ENCODE peak calls at places on chromosomes 2 and 18, in four cellular contexts. F is WTC11, S is foreskin keratinocyte, K is lung. L is an unnamed sample.

GRCh38 chr18:40985441-40985840 is 969.6 kb upstream of the PIK3C3 start:
- ATAC-seq in S (no peak), F (no peak), K (no peak), L (no peak)

GRCh38 chr2:29238497-29238896 is 123.3 kb downstream of the CLIP4 start:
- ATAC-seq in K (no peak), S (peak; percentile 68), F (peak; percentile 98), L (peak; percentile 63)

GRCh38 chr2:69715964-69716363 is 26.0 kb upstream of the ANXA4 start:
- ATAC-seq in K (no peak), S (peak; percentile 32), F (no peak), L (no peak)

GRCh38 chr2:49770919-49771318 is 616.6 kb upstream of the FSHR start:
- ATAC-seq in S (peak; percentile 82), K (no peak), F (peak; percentile 100), L (peak; percentile 62)

GRCh38 chr2:5077479-5078089 is 614.6 kb upstream of the SOX11 start:
- ATAC-seq in K (no peak), F (no peak), S (no peak), L (no peak)

GRCh38 chr2:142869461-142870106 is 7.9 kb upstream of the KYNU start:
- ATAC-seq in S (no peak), F (no peak), K (no peak), L (no peak)

GRCh38 chr18:8252371-8252770 is 356.9 kb upstream of the RAB12 start:
- ATAC-seq in K (no peak), F (peak; percentile 52), S (no peak), L (no peak)

GRCh38 chr2:33210626-33211025 is 263.9 kb downstream of the LTBP1 start:
- ATAC-seq in S (peak; percentile 99), F (peak; percentile 85), K (peak; percentile 73), L (peak; percentile 86)

GRCh38 chr2:100142393-100142792 is at the start of gene AFF3:
- ATAC-seq in S (no peak), K (no peak), F (no peak), L (peak; percentile 65)

GRCh38 chr2:202193305-202193704 is 45.1 kb downstream of the SUMO1 start:
- ATAC-seq in S (no peak), K (no peak), F (no peak), L (no peak)

GRCh38 chr18:63848159-63848558 is 39.3 kb upstream of the SERPINB2 start:
- ATAC-seq in S (peak; percentile 70), F (peak; percentile 79), K (no peak), L (peak; percentile 79)

GRCh38 chr2:60321816-60322215 is 231.6 kb downstream of the BCL11A start:
- ATAC-seq in K (no peak), S (no peak), F (no peak), L (no peak)

GRCh38 chr2:46329803-46330775 is 32.9 kb downstream of the EPAS1 start:
- ATAC-seq in S (peak; percentile 63), K (no peak), F (no peak), L (peak; percentile 46)

GRCh38 chr2:219002395-219003266 is 9.4 kb upstream of the CRYBA2 start:
- ATAC-seq in K (peak; percentile 53), F (peak; percentile 69), S (peak; percentile 63), L (peak; percentile 33)

GRCh38 chr2:118269408-118270051 is 181.3 kb downstream of the INSIG2 start:
- ATAC-seq in S (no peak), F (peak; percentile 89), K (peak; percentile 43), L (peak; percentile 26)

GRCh38 chr2:42566006-42566405 is 2.4 kb upstream of the MTA3 start:
- ATAC-seq in S (no peak), K (no peak), F (no peak), L (no peak)